ENCODE peak calls at places on chromosomes 1 and 21, in five cellular contexts. M, A, O, X and U are unnamed samples.

GRCh38 chr1:11693917-11694316 is 2.4 kb downstream of the DRAXIN start:
- DNase-seq in M (no peak), A (no peak), O (no peak), X (no peak), U (no peak)

GRCh38 chr1:212106286-212106792 is 70.8 kb downstream of the DTL start:
- DNase-seq in M (no peak), A (no peak), O (no peak), X (no peak), U (no peak)

GRCh38 chr1:51217101-51217500 is 19.0 kb upstream of the RNF11 start:
- DNase-seq in M (no peak), A (no peak), O (no peak), X (peak; percentile 35), U (no peak)

GRCh38 chr1:201488817-201489581 is 17.9 kb downstream of the CSRP1 start:
- DNase-seq in M (no peak), A (no peak), O (peak; percentile 92), X (no peak), U (no peak)

GRCh38 chr1:34987018-34987417 is 1.9 kb upstream of the TMEM35B start:
- DNase-seq in M (no peak), A (no peak), O (no peak), X (no peak), U (no peak)

GRCh38 chr1:31568895-31569655 is 7.2 kb upstream of the TINAGL1 start:
- DNase-seq in M (no peak), A (no peak), O (no peak), X (no peak), U (peak; percentile 80)

GRCh38 chr1:24541711-24542346 is 14.1 kb upstream of the NCMAP start:
- DNase-seq in M (peak; percentile 40), A (peak; percentile 56), O (no peak), X (peak; percentile 25), U (no peak)

GRCh38 chr1:58898739-58899580 is 115.1 kb upstream of the JUN start:
- DNase-seq in M (peak; percentile 96), A (peak; percentile 47), O (no peak), X (peak; percentile 98), U (no peak)

GRCh38 chr1:155978325-155978972 is at the start of gene ARHGEF2:
- DNase-seq in M (peak; percentile 90), A (peak; percentile 89), O (peak; percentile 92), X (no peak), U (no peak)

GRCh38 chr1:113981962-113982931 is 3.0 kb downstream of the OLFML3 start:
- DNase-seq in M (no peak), A (peak; percentile 53), O (peak; percentile 93), X (peak; percentile 71), U (no peak)

GRCh38 chr1:37410815-37411214 is 63.6 kb upstream of the ZC3H12A start:
- DNase-seq in M (peak; percentile 67), A (no peak), O (no peak), X (peak; percentile 9), U (no peak)

GRCh38 chr1:63323866-63324778 is 1.8 kb downstream of the FOXD3 start:
- DNase-seq in M (no peak), A (no peak), O (no peak), X (no peak), U (no peak)

GRCh38 chr1:153985984-153986761 is at the start of gene RAB13:
- DNase-seq in M (peak; percentile 89), A (peak; percentile 89), O (peak; percentile 96), X (peak; percentile 81), U (no peak)

GRCh38 chr1:86429122-86429725 is 5.3 kb downstream of the CLCA2 start:
- DNase-seq in M (no peak), A (no peak), O (no peak), X (no peak), U (no peak)

GRCh38 chr1:214439352-214440119 is 111.9 kb downstream of the PTPN14 start:
- DNase-seq in M (no peak), A (peak; percentile 28), O (no peak), X (peak; percentile 90), U (no peak)

GRCh38 chr21:46229923-46230260 is 1.3 kb upstream of the LSS start:
- DNase-seq in M (no peak), A (no peak), O (no peak), X (no peak), U (no peak)

GRCh38 chr1:6601865-6602668 is 602 bp downstream of the KLHL21 start:
- DNase-seq in M (no peak), A (peak; percentile 42), O (peak; percentile 82), X (no peak), U (no peak)

GRCh38 chr21:25573409-25574206 is 33.7 kb downstream of the MRPL39 start:
- DNase-seq in M (peak; percentile 23), A (no peak), O (no peak), X (peak; percentile 6), U (no peak)

GRCh38 chr21:41868062-41868710 is 11.0 kb downstream of the PRDM15 start:
- DNase-seq in M (no peak), A (peak; percentile 43), O (no peak), X (no peak), U (no peak)

GRCh38 chr1:161989108-161989507 is 34.6 kb downstream of the OLFML2B start:
- DNase-seq in M (no peak), A (no peak), O (no peak), X (no peak), U (no peak)

GRCh38 chr1:52098139-52098871 is 42.2 kb downstream of the BTF3L4 start:
- DNase-seq in M (no peak), A (no peak), O (no peak), X (peak; percentile 88), U (peak; percentile 29)

GRCh38 chr1:67652800-67653199 is 32.2 kb upstream of the GADD45A start:
- DNase-seq in M (no peak), A (no peak), O (no peak), X (no peak), U (no peak)

GRCh38 chr1:76933847-76934657 is 66.8 kb downstream of the ST6GALNAC5 start:
- DNase-seq in M (no peak), A (no peak), O (no peak), X (no peak), U (no peak)

GRCh38 chr1:14788065-14788464 is 189.6 kb downstream of the KAZN start:
- DNase-seq in M (no peak), A (no peak), O (no peak), X (no peak), U (no peak)

GRCh38 chr1:94619731-94620130 is 78.2 kb upstream of the F3 start:
- DNase-seq in M (no peak), A (no peak), O (no peak), X (no peak), U (no peak)

GRCh38 chr1:235588916-235589515 is 60.6 kb downstream of the GNG4 start:
- DNase-seq in M (no peak), A (no peak), O (no peak), X (no peak), U (no peak)

GRCh38 chr21:45615145-45615711 is 28.3 kb upstream of the PCBP3 start:
- DNase-seq in M (peak; percentile 41), A (peak; percentile 69), O (peak; percentile 58), X (peak; percentile 23), U (no peak)

GRCh38 chr21:38817371-38818335 is 11.9 kb downstream of the ETS2 start:
- DNase-seq in M (no peak), A (peak; percentile 47), O (no peak), X (no peak), U (no peak)

GRCh38 chr1:209583408-209583807 is at the start of gene CAMK1G:
- DNase-seq in M (no peak), A (no peak), O (no peak), X (no peak), U (no peak)

GRCh38 chr1:1858382-1859086 is 32.4 kb downstream of the GNB1 start:
- DNase-seq in M (peak; percentile 74), A (peak; percentile 80), O (peak; percentile 88), X (peak; percentile 62), U (no peak)

GRCh38 chr1:109763646-109764415 is at the start of gene EPS8L3:
- DNase-seq in M (no peak), A (peak; percentile 94), O (peak; percentile 60), X (peak; percentile 87), U (no peak)

GRCh38 chr1:53327183-53327941 is 508 bp downstream of the LRP8 start:
- DNase-seq in M (peak; percentile 60), A (peak; percentile 26), O (no peak), X (peak; percentile 15), U (no peak)

GRCh38 chr1:161071886-161072371 is 2.2 kb upstream of the ARHGAP30 start:
- DNase-seq in M (peak; percentile 78), A (peak; percentile 65), O (no peak), X (peak; percentile 68), U (no peak)

GRCh38 chr1:15469836-15470495 is 5.9 kb upstream of the CELA2B start:
- DNase-seq in M (no peak), A (no peak), O (no peak), X (no peak), U (no peak)

GRCh38 chr1:211493133-211493864 is 1.3 kb upstream of the RD3 start:
- DNase-seq in M (no peak), A (no peak), O (peak; percentile 49), X (no peak), U (no peak)

GRCh38 chr21:28261291-28261690 is 731.4 kb downstream of the LTN1 start:
- DNase-seq in M (no peak), A (no peak), O (no peak), X (no peak), U (no peak)

GRCh38 chr1:51283977-51284376 is 46.4 kb downstream of the TTC39A start:
- DNase-seq in M (no peak), A (no peak), O (no peak), X (peak; percentile 48), U (no peak)

GRCh38 chr21:16932314-16932713 is 580.5 kb upstream of the CXADR start:
- DNase-seq in M (no peak), A (no peak), O (no peak), X (no peak), U (no peak)
- H3K27ac ChIP-seq in M (no peak overlapping the region), A (no peak overlapping the region), O (no peak overlapping the region), X (no peak overlapping the region), U (no peak overlapping the region)

GRCh38 chr1:18884727-18885126 is 17.6 kb downstream of the ALDH4A1 start:
- DNase-seq in M (no peak), A (no peak), O (no peak), X (no peak), U (no peak)
- TF ChIP-seq POLR2AphosphoS5 in M (no peak), A (no peak), O (no peak), X (no peak), U (no peak)

DNA sequence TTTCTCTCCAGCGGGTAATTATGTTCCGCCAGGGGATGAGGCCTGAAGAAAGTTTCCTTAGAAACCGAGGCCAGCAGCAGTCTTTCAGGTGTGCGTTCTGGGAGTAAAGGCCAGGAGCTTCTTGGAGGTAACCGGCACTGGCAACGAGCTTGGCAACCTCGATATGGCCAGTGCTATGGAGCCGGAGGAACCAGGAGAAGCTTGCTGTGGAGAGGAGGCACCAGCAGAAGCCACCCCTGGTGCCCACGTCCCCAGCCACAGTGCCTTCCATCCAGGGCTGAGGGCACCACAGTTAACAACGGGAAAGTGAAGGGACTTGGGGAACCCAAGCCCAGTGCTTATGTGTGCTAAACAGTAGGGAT is 41.5 kb upstream of the LIN9 start:
- DNase-seq in M (no peak), A (no peak), O (no peak), X (no peak), U (no peak)
- H3K27ac ChIP-seq in M (peak overlapping the region; percentile 45), A (peak overlapping the region; percentile 30), O (no peak overlapping the region), X (no peak overlapping the region), U (no peak overlapping the region)

DNA sequence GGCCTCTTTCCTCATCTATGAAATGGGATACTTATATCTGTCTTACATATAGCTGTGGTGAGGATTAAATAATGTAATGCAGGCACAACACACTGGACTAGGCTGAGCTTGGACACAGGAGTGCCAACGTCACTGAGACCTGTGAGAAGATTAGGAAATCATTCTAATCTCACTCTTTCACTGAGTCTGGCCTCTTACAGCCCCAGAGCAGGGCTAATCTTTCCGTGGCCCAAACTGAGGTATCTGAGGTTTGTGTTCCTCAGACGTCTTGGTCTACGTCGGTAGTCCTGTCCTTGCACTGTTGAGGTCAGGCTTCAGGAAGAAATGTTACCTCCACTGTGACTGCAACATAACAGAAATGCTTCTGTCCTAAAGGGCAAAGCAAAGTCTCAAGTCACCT is 22.6 kb upstream of the A3GALT2 start:
- DNase-seq in M (no peak), A (no peak), O (no peak), X (no peak), U (no peak)
- TF ChIP-seq POLR2AphosphoS5 in M (no peak), A (no peak), O (no peak), X (no peak), U (no peak)